ENCODE peak calls at places on chromosomes 5 and 9, in six cellular contexts. S is HFF-Myc; F is activated effector memory CD4-positive, alpha-beta T cell treated with Interleukin-2 at 50 U/mL for 16 hours; X is epithelial cell of esophagus; Z is activated T-cell treated with anti-CD3 and anti-CD28 coated beads for 24 hours; O is PC-9. E is an unnamed sample.

GRCh38 chr9:114553202-114553601 is 34.4 kb upstream of the ATP6V1G1 start:
- DNase-seq in S (no peak), F (no peak), X (peak), Z (no peak), O (no peak), E (no peak)

GRCh38 chr9:21070171-21070571 is 7.6 kb downstream of the IFNB1 start:
- DNase-seq in S (peak), F (no peak), X (peak), Z (no peak), O (peak), E (peak)

GRCh38 chr9:125784286-125785049 is 37.3 kb downstream of the PBX3 start:
- DNase-seq in S (no peak), F (no peak), X (no peak), Z (no peak), O (no peak), E (no peak)

GRCh38 chr5:122140900-122141299 is 11.6 kb downstream of the ZNF474 start:
- DNase-seq in S (no peak), F (no peak), X (no peak), Z (no peak), O (no peak), E (no peak)

GRCh38 chr9:105191508-105192118 is 52.8 kb upstream of the SLC44A1 start:
- DNase-seq in S (no peak), F (no peak), X (peak), Z (no peak), O (peak), E (no peak)

GRCh38 chr9:27447036-27447700 is 76.9 kb upstream of the IFNK start:
- DNase-seq in S (no peak), F (no peak), X (peak), Z (no peak), O (no peak), E (no peak)

GRCh38 chr5:91307023-91307422 is 76.1 kb downstream of the ARRDC3 start:
- DNase-seq in S (no peak), F (no peak), X (peak), Z (no peak), O (no peak), E (no peak)

GRCh38 chr9:96559339-96559943 is 60.2 kb downstream of the CDC14B start:
- DNase-seq in S (no peak), F (no peak), X (no peak), Z (no peak), O (no peak), E (no peak)

GRCh38 chr9:83385317-83385716 is 152.9 kb downstream of the FRMD3 start:
- DNase-seq in S (no peak), F (no peak), X (no peak), Z (no peak), O (no peak), E (peak)

GRCh38 chr9:93588641-93589609 is 12.5 kb downstream of the PHF2 start:
- DNase-seq in S (no peak), F (no peak), X (no peak), Z (no peak), O (no peak), E (peak)

GRCh38 chr5:130528474-130528873 is 624.2 kb downstream of the CHSY3 start:
- DNase-seq in S (no peak), F (no peak), X (peak), Z (no peak), O (no peak), E (no peak)

GRCh38 chr9:131666029-131666428 is 73.8 kb downstream of the RAPGEF1 start:
- DNase-seq in S (no peak), F (no peak), X (no peak), Z (no peak), O (no peak), E (no peak)

GRCh38 chr9:94638335-94639044 is 828 bp downstream of the FBP1 start:
- DNase-seq in S (no peak), F (no peak), X (no peak), Z (no peak), O (no peak), E (no peak)

GRCh38 chr9:3608011-3608410 is 82.2 kb upstream of the RFX3 start:
- DNase-seq in S (no peak), F (no peak), X (no peak), Z (no peak), O (no peak), E (no peak)

GRCh38 chr9:111036068-111036789 is 2.0 kb downstream of the LPAR1 start:
- DNase-seq in S (no peak), F (no peak), X (peak), Z (no peak), O (peak), E (no peak)

GRCh38 chr9:105119166-105119565 is 125.3 kb upstream of the SLC44A1 start:
- DNase-seq in S (no peak), F (no peak), X (no peak), Z (no peak), O (no peak), E (no peak)

GRCh38 chr9:99851028-99851822 is 29.5 kb downstream of the NR4A3 start:
- DNase-seq in S (no peak), F (no peak), X (no peak), Z (no peak), O (no peak), E (no peak)

GRCh38 chr5:123455640-123456039 is 32.4 kb upstream of the CEP120 start:
- DNase-seq in S (no peak), F (no peak), X (no peak), Z (no peak), O (no peak), E (no peak)